ENCODE peak calls at places on chromosome 5, in eight cellular contexts. L is HCT116, P is ovary, Y is tibial nerve, N is stomach, R is hepatocyte, Z is astrocyte, X is A549. V is an unnamed sample.

GRCh38 chr5:124599048-124599973 is 147.1 kb downstream of the ZNF608 start:
- DNase-seq in L (no peak), P (no peak), Y (no peak), N (peak; percentile 70), R (peak; percentile 35), Z (peak; percentile 92), X (peak; percentile 83), V (no peak)

GRCh38 chr5:78586251-78586650 is 62.3 kb downstream of the LHFPL2 start:
- DNase-seq in L (no peak), P (no peak), Y (no peak), N (no peak), R (peak; percentile 54), Z (peak; percentile 100), X (peak; percentile 33), V (no peak)

GRCh38 chr5:95861858-95862561 is 39.5 kb upstream of the GLRX start:
- DNase-seq in L (no peak), P (no peak), Y (no peak), N (no peak), R (peak; percentile 66), Z (peak; percentile 91), X (peak; percentile 40), V (no peak)

GRCh38 chr5:125476888-125477585 is 730.6 kb upstream of the ZNF608 start:
- DNase-seq in L (no peak), P (no peak), Y (no peak), N (no peak), R (no peak), Z (peak; percentile 70), X (no peak), V (no peak)

GRCh38 chr5:151480859-151481258 is 33.5 kb downstream of the SLC36A1 start:
- DNase-seq in L (no peak), P (no peak), Y (no peak), N (no peak), R (no peak), Z (peak; percentile 36), X (no peak), V (no peak)

GRCh38 chr5:40410231-40410861 is 269.4 kb upstream of the PTGER4 start:
- DNase-seq in L (no peak), P (no peak), Y (no peak), N (no peak), R (no peak), Z (peak; percentile 86), X (no peak), V (no peak)

GRCh38 chr5:79617539-79617938 is 5.3 kb downstream of the TENT2 start:
- DNase-seq in L (no peak), P (no peak), Y (no peak), N (no peak), R (no peak), Z (no peak), X (no peak), V (no peak)

GRCh38 chr5:3060283-3060682 is 308.8 kb upstream of the IRX2 start:
- DNase-seq in L (no peak), P (no peak), Y (no peak), N (no peak), R (no peak), Z (no peak), X (no peak), V (no peak)

GRCh38 chr5:90022002-90022710 is 387.4 kb downstream of the CETN3 start:
- DNase-seq in L (no peak), P (no peak), Y (no peak), N (no peak), R (no peak), Z (peak; percentile 12), X (no peak), V (no peak)

GRCh38 chr5:1649554-1649953 is 125.8 kb upstream of the LPCAT1 start:
- DNase-seq in L (no peak), P (no peak), Y (no peak), N (no peak), R (no peak), Z (no peak), X (no peak), V (no peak)

GRCh38 chr5:116953251-116953934 is 378.8 kb upstream of the SEMA6A start:
- DNase-seq in L (no peak), P (no peak), Y (no peak), N (no peak), R (no peak), Z (no peak), X (no peak), V (peak; percentile 29)

GRCh38 chr5:152673601-152674000 is 268.5 kb upstream of the NMUR2 start:
- DNase-seq in L (no peak), P (no peak), Y (no peak), N (no peak), R (peak; percentile 7), Z (no peak), X (no peak), V (no peak)

GRCh38 chr5:178330791-178331404 is 98.3 kb upstream of the PHYKPL start:
- DNase-seq in L (no peak), P (no peak), Y (no peak), N (no peak), R (no peak), Z (no peak), X (no peak), V (no peak)

GRCh38 chr5:75053286-75054109 is 1.1 kb upstream of the GCNT4 start:
- DNase-seq in L (no peak), P (peak; percentile 51), Y (no peak), N (peak; percentile 76), R (peak; percentile 88), Z (peak; percentile 73), X (peak; percentile 78), V (no peak)

GRCh38 chr5:166493627-166494026 is 1797.8 kb upstream of the WWC1 start:
- DNase-seq in L (no peak), P (no peak), Y (no peak), N (no peak), R (peak; percentile 34), Z (no peak), X (no peak), V (no peak)

GRCh38 chr5:175444060-175444904 is at the start of gene DRD1:
- DNase-seq in L (no peak), P (no peak), Y (no peak), N (peak; percentile 57), R (peak; percentile 77), Z (peak; percentile 33), X (peak; percentile 50), V (peak; percentile 47)

GRCh38 chr5:4647056-4647455 is 493.1 kb upstream of the ADAMTS16 start:
- DNase-seq in L (no peak), P (no peak), Y (no peak), N (no peak), R (no peak), Z (no peak), X (no peak), V (no peak)
- H3K27ac ChIP-seq in L (no peak overlapping the region), P (no peak overlapping the region), Y (no peak overlapping the region), N (no peak overlapping the region), R (no peak overlapping the region), Z (no peak overlapping the region), X (no peak overlapping the region), V (no peak overlapping the region)

DNA sequence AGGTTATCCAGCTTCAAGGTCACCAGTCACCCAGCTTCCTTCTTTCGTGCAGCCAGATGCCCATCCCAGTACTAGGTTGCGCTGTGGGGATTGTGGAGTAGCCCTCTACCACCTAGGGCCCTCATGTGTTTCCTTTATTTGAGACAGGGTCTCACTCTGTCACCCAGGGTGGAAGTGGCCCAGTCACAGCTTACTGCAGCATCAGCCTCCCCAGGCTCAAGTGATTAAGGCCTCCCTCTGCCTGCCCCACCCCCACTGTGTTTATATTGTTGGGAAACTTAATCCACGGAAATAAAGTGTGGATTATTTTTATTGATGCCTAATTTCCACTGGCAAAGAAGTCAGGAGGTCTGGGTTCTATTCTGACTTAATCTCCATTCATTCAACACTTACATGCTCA is 4.3 kb downstream of the IL17B start:
- DNase-seq in L (no peak), P (no peak), Y (no peak), N (no peak), R (no peak), Z (no peak), X (no peak), V (no peak)
- H3K27ac ChIP-seq in L (no peak overlapping the region), P (no peak overlapping the region), Y (no peak overlapping the region), N (no peak overlapping the region), R (no peak overlapping the region), Z (no peak overlapping the region), X (no peak overlapping the region), V (no peak overlapping the region)

DNA sequence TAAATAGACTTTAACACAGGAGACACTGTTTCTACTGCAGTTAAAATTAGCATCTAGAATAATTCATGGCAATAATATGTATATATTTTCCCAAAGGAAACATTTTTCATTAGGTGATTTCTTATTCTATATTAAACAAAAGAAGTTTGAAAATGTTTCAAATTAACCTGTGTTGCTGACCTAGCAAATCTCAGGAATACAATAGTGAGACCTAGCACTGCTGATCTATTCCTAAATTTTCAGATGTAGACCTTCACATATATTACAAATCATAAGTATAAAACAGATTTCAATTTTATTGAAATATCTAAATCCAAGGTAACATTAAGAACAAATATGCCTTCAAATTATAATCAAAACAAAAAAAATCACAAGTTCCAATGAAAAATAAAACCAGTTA is 15.1 kb downstream of the LMBRD2 start:
- DNase-seq in L (no peak), P (no peak), Y (no peak), N (no peak), R (no peak), Z (no peak), X (no peak), V (no peak)
- H3K27ac ChIP-seq in L (no peak overlapping the region), P (no peak overlapping the region), Y (no peak overlapping the region), N (no peak overlapping the region), R (no peak overlapping the region), Z (no peak overlapping the region), X (no peak overlapping the region), V (no peak overlapping the region)

GRCh38 chr5:159049844-159050318 is 49.8 kb downstream of the EBF1 start:
- DNase-seq in L (no peak), P (no peak), Y (no peak), N (no peak), R (peak; percentile 38), Z (peak; percentile 35), X (peak; percentile 10), V (no peak)

GRCh38 chr5:159052282-159053011 is 47.3 kb downstream of the EBF1 start:
- DNase-seq in L (no peak), P (no peak), Y (no peak), N (no peak), R (no peak), Z (peak; percentile 38), X (no peak), V (no peak)

GRCh38 chr5:159051431-159052281 is 48.1 kb downstream of the EBF1 start:
- DNase-seq in L (no peak), P (peak; percentile 68), Y (peak; percentile 23), N (peak; percentile 40), R (peak; percentile 60), Z (no peak), X (no peak), V (peak; percentile 25)

GRCh38 chr5:159048298-159048697 is 51.4 kb downstream of the EBF1 start:
- DNase-seq in L (no peak), P (no peak), Y (no peak), N (no peak), R (no peak), Z (no peak), X (peak; percentile 4), V (no peak)

DNA sequence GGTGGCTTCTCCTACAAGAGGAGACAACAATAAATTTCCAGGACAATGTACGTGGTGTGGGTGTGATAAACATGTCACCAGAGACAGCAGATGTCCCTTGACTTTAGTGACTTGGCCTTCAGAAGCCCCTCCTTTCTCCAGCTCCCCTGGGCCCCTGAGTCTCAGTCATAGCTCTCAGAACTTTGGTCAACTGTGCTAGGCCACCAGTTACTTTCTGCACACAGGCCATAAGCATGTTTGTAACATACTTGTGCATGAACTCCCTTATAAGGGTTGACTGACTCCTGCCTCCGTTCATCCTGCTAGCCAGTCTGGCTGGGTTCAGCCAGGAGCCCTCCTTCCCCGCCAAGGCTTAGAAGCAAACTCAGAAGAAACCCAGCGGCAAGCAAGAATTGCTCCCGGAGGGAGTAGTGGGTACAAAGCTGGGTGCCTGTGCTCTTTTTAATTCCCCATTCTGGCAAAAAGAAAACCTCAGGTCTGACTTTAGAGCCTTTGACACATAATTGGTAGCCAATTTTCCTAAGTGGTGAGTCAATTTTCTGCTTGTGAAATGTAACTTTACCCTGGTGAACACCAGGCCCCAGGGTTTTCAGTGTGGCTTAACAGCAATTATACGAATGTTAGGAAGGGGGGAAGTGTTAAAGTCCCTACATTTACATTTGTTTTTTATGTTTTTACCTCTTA is 49.2 kb downstream of the EBF1 start:
- DNase-seq in L (no peak), P (peak; percentile 38), Y (no peak), N (no peak), R (no peak), Z (no peak), X (no peak), V (no peak)
- H3K27ac ChIP-seq in L (no peak overlapping the region), P (peak overlapping the region; percentile 58), Y (peak overlapping the region; percentile 83), N (peak overlapping the region; percentile 67), R (peak overlapping the region; percentile 59), Z (peak overlapping the region; percentile 65), X (no peak overlapping the region), V (no peak overlapping the region)

V was measured in caudate nucleus.